ENCODE peak calls at places on chromosomes 1 and 21, in nine cellular contexts. T is HepG2, E is adrenal gland, N is sigmoid colon, R is K562, I is HCT116, Z is A549, F is prostate gland, H is right lobe of liver. U is an unnamed sample.

GRCh38 chr1:27752372-27752771 is 20.6 kb upstream of the STX12 start:
- DNase-seq in T (no peak), H (no peak), Z (no peak), E (no peak), R (no peak), F (no peak), N (no peak), I (no peak), U (no peak)

GRCh38 chr1:198072177-198072576 is 84.6 kb upstream of the NEK7 start:
- DNase-seq in T (no peak), R (no peak), N (no peak), F (no peak), Z (no peak), E (no peak), I (no peak), H (no peak), U (no peak)

GRCh38 chr1:25501235-25502058 is 42.0 kb upstream of the LDLRAP1 start:
- DNase-seq in N (peak; percentile 46), H (no peak), F (peak; percentile 47), E (no peak), R (peak; percentile 58), T (peak; percentile 81), I (peak; percentile 16), Z (peak; percentile 41), U (no peak)

GRCh38 chr21:45365608-45366241 is 39.2 kb upstream of the COL18A1 start:
- DNase-seq in H (no peak), T (peak; percentile 92), N (no peak), Z (peak; percentile 73), F (no peak), I (peak; percentile 67), E (no peak), R (no peak), U (no peak)

GRCh38 chr1:150514913-150515327 is 632 bp upstream of the FALEC start:
- DNase-seq in T (no peak), E (no peak), F (no peak), H (peak; percentile 26), N (no peak), Z (no peak), I (no peak), R (no peak), U (no peak)

GRCh38 chr1:2134604-2135307 is 59.8 kb downstream of the FAAP20 start:
- DNase-seq in T (peak; percentile 91), F (peak; percentile 47), H (no peak), Z (no peak), I (no peak), E (no peak), N (no peak), R (no peak), U (no peak)

GRCh38 chr1:246035060-246035531 is 472.0 kb downstream of the SMYD3 start:
- DNase-seq in T (no peak), F (no peak), R (peak; percentile 23), H (no peak), I (no peak), E (no peak), Z (no peak), N (no peak), U (no peak)

GRCh38 chr1:218164111-218164929 is 120.8 kb upstream of the RRP15 start:
- DNase-seq in Z (peak; percentile 28), I (no peak), N (no peak), E (peak; percentile 34), R (no peak), T (peak; percentile 18), H (peak; percentile 37), F (peak; percentile 50), U (peak; percentile 40)

GRCh38 chr1:107698161-107698560 is 266.8 kb downstream of the VAV3 start:
- DNase-seq in E (no peak), T (no peak), N (no peak), H (no peak), F (no peak), Z (no peak), I (no peak), R (no peak), U (no peak)

GRCh38 chr1:112818990-112819689 is 104.0 kb upstream of the PPM1J start:
- DNase-seq in T (no peak), F (no peak), E (peak; percentile 37), I (no peak), H (no peak), Z (no peak), N (no peak), R (peak; percentile 67), U (no peak)

GRCh38 chr1:1482856-1483255 is 11.3 kb downstream of the ATAD3B start:
- DNase-seq in N (no peak), F (no peak), H (no peak), R (no peak), E (no peak), Z (no peak), T (no peak), I (no peak), U (no peak)

GRCh38 chr1:160401487-160401805 is 1.1 kb downstream of the VANGL2 start:
- DNase-seq in N (no peak), I (no peak), F (no peak), H (no peak), Z (no peak), R (no peak), E (no peak), T (no peak), U (no peak)
- H3K4me3 ChIP-seq in N (peak overlapping the region; percentile 59), I (no peak overlapping the region), F (peak overlapping the region; percentile 91), H (no peak overlapping the region), Z (peak overlapping the region; percentile 75), R (no peak overlapping the region), E (no peak overlapping the region), T (no peak overlapping the region), U (peak overlapping the region; percentile 81)

GRCh38 chr1:173433927-173434326 is 43.2 kb upstream of the PRDX6 start:
- DNase-seq in I (no peak), F (no peak), N (no peak), T (no peak), R (no peak), E (no peak), Z (no peak), H (no peak), U (no peak)
- TF ChIP-seq POLR2A in I (no peak), F (no peak), N (no peak), T (no peak), R (no peak), E (no peak), Z (no peak), H (no peak), U (no peak)

DNA sequence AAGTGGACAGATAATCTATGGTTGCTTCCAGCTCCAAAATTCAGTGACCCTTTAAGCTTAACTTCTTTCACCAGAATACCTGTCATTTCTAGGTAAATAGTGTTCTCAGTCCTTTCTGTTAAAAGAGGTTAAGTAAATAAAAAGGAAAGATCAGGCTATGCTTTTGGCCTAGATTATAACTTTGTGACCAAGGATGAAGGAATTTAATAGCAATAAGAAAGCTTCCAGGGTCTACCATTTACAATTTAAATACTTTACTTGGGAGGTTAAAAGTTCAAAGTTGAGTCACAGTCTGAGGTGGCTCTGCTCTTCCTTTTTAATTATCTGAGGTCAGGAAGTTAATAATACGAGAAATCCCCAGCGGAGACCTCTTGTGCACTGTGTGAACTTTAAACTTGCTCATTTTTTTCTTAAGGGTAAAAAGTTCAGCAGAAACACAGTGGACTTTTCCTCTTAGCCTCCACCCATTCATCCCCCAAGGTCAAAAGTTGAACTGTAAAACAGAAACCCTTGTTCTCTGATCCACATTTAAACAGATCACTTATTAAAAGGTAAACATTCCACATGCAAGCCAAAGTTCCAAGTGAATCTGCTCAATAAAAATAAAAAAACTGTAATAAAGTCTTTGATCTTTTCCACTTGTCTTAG is 187.1 kb downstream of the NRIP1 start:
- DNase-seq in T (peak; percentile 96), I (no peak), H (no peak), N (no peak), R (no peak), Z (peak; percentile 79), F (no peak), E (no peak), U (no peak)
- TF ChIP-seq CTCF in T (no peak), I (no peak), H (no peak), N (no peak), R (no peak), Z (no peak), F (no peak), E (no peak), U (no peak)

GRCh38 chr1:236654957-236655356 is 31.3 kb upstream of the ACTN2 start:
- DNase-seq in I (no peak), H (no peak), N (no peak), R (no peak), F (no peak), T (no peak), Z (no peak), E (no peak), U (no peak)

GRCh38 chr1:236657398-236657797 is 28.9 kb upstream of the ACTN2 start:
- DNase-seq in T (no peak), F (no peak), I (no peak), N (no peak), E (no peak), Z (no peak), R (no peak), H (no peak), U (no peak)

GRCh38 chr1:236663934-236664333 is 22.4 kb upstream of the ACTN2 start:
- DNase-seq in E (no peak), Z (no peak), F (no peak), N (no peak), I (no peak), H (no peak), R (no peak), T (no peak), U (no peak)

GRCh38 chr1:236654511-236654910 is 31.8 kb upstream of the ACTN2 start:
- DNase-seq in T (no peak), F (no peak), Z (no peak), N (no peak), E (no peak), R (no peak), H (no peak), I (no peak), U (no peak)

DNA sequence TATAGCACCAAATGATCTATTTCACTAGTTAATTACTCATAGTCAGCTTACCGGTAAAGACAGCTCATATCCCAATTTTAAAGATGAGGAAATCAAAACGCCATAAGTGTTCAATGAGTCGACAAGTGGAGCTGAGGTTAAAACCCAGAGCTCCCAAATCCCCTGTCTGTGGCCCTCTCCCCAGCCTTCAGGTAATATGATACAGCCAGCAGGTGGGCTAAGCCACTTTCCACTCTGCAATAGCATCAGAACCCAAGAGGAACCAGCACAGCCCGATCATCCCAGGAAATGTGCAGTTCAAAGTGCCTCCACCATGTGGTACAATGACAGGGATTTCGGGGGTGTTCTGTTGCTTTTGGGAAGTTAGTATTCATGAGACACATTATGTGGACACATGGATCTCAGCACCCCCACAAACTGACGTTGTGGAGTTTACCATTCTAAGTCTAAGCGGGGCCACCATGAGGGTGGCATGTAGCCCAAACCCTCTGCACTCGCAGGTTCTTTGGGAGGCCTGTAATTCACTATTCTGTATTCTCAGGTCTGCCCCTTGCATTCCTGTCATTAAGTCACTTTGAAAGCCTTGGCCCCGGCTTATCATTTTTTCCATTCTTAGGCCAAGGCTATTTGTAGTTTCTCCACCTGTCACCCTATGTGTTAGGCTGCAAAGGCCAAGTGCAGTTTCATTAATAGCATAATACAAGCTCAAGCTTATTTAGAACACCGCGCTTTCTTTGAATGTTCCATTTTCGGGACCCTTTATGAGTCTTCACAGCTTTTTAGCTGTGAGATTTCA is 26.3 kb upstream of the ACTN2 start:
- DNase-seq in Z (no peak), T (no peak), H (no peak), I (no peak), E (no peak), R (no peak), F (no peak), N (no peak), U (no peak)
- H3K4me3 ChIP-seq in Z (no peak overlapping the region), T (no peak overlapping the region), H (no peak overlapping the region), I (no peak overlapping the region), E (no peak overlapping the region), R (no peak overlapping the region), F (no peak overlapping the region), N (no peak overlapping the region), U (no peak overlapping the region)

U was measured in heart left ventricle.